ENCODE peak calls at places on chromosomes 6 and 20, in four cellular contexts. One of them, this sample, is unnamed.
A peak's percentile ranks its signal among the peaks of the same experiment; 100 is the strongest.

GRCh38 chr6:35757461-35758123 is 18.8 kb upstream of the CLPSL2 start:
- DNase-seq in tibial nerve: no peak
- DNase-seq in left lung: no peak
- DNase-seq in CD8-positive, alpha-beta T cell: no peak
- DNase-seq in this sample: peak; percentile 38

GRCh38 chr6:40922281-40922680 is 116.7 kb downstream of the UNC5CL start:
- DNase-seq in tibial nerve: no peak
- DNase-seq in left lung: no peak
- DNase-seq in CD8-positive, alpha-beta T cell: no peak
- DNase-seq in this sample: peak; percentile 32

GRCh38 chr6:121581327-121581726 is 145.9 kb downstream of the GJA1 start:
- DNase-seq in tibial nerve: no peak
- DNase-seq in left lung: no peak
- DNase-seq in CD8-positive, alpha-beta T cell: no peak
- DNase-seq in this sample: no peak

GRCh38 chr6:4271761-4272505 is 136.6 kb upstream of the ECI2 start:
- DNase-seq in tibial nerve: no peak
- DNase-seq in left lung: no peak
- DNase-seq in CD8-positive, alpha-beta T cell: no peak
- DNase-seq in this sample: no peak

GRCh38 chr20:32570401-32571190 is 14.5 kb downstream of the NOL4L start:
- DNase-seq in tibial nerve: no peak
- DNase-seq in left lung: no peak
- DNase-seq in CD8-positive, alpha-beta T cell: no peak
- DNase-seq in this sample: no peak

GRCh38 chr6:92586236-92586977 is 833.0 kb downstream of the EPHA7 start:
- DNase-seq in tibial nerve: no peak
- DNase-seq in left lung: no peak
- DNase-seq in CD8-positive, alpha-beta T cell: no peak
- DNase-seq in this sample: no peak

GRCh38 chr6:25717856-25718740 is 36.4 kb upstream of the SLC17A4 start:
- DNase-seq in tibial nerve: no peak
- DNase-seq in left lung: no peak
- DNase-seq in CD8-positive, alpha-beta T cell: no peak
- DNase-seq in this sample: peak; percentile 42

GRCh38 chr20:41141153-41141815 is 3.9 kb downstream of the PLCG1 start:
- DNase-seq in tibial nerve: peak; percentile 62
- DNase-seq in left lung: peak; percentile 33
- DNase-seq in CD8-positive, alpha-beta T cell: no peak
- DNase-seq in this sample: no peak

GRCh38 chr6:40798069-40798770 is 211.1 kb upstream of the LRFN2 start:
- DNase-seq in tibial nerve: no peak
- DNase-seq in left lung: no peak
- DNase-seq in CD8-positive, alpha-beta T cell: no peak
- DNase-seq in this sample: no peak

GRCh38 chr6:143516700-143517446 is 5.4 kb upstream of the FUCA2 start:
- DNase-seq in tibial nerve: no peak
- DNase-seq in left lung: no peak
- DNase-seq in CD8-positive, alpha-beta T cell: no peak
- DNase-seq in this sample: no peak

GRCh38 chr6:43497129-43497396 is 13.1 kb downstream of the LRRC73 start:
- DNase-seq in tibial nerve: no peak
- DNase-seq in left lung: no peak
- DNase-seq in CD8-positive, alpha-beta T cell: no peak
- DNase-seq in this sample: no peak

GRCh38 chr20:45924391-45925261 is 9.9 kb upstream of the PCIF1 start:
- DNase-seq in tibial nerve: peak; percentile 41
- DNase-seq in left lung: no peak
- DNase-seq in CD8-positive, alpha-beta T cell: no peak
- DNase-seq in this sample: no peak

GRCh38 chr20:34570859-34571306 is 12.4 kb downstream of the MAP1LC3A start:
- DNase-seq in tibial nerve: no peak
- DNase-seq in left lung: no peak
- DNase-seq in CD8-positive, alpha-beta T cell: no peak
- DNase-seq in this sample: peak; percentile 67

GRCh38 chr6:20400476-20401402 is 940 bp upstream of the E2F3 start:
- DNase-seq in tibial nerve: peak; percentile 20
- DNase-seq in left lung: peak; percentile 79
- DNase-seq in CD8-positive, alpha-beta T cell: no peak
- DNase-seq in this sample: peak; percentile 65

GRCh38 chr6:56091159-56091869 is 156.1 kb downstream of the COL21A1 start:
- DNase-seq in tibial nerve: no peak
- DNase-seq in left lung: no peak
- DNase-seq in CD8-positive, alpha-beta T cell: no peak
- DNase-seq in this sample: peak; percentile 89

GRCh38 chr6:37303891-37304503 is 46.1 kb upstream of the TMEM217 start:
- DNase-seq in tibial nerve: no peak
- DNase-seq in left lung: no peak
- DNase-seq in CD8-positive, alpha-beta T cell: no peak
- DNase-seq in this sample: peak; percentile 64

GRCh38 chr20:41394931-41395668 is 28.5 kb upstream of the EMILIN3 start:
- DNase-seq in tibial nerve: peak; percentile 59
- DNase-seq in left lung: no peak
- DNase-seq in CD8-positive, alpha-beta T cell: no peak
- DNase-seq in this sample: no peak

GRCh38 chr20:35503841-35504460 is 25.5 kb downstream of the C20orf173 start:
- DNase-seq in tibial nerve: no peak
- DNase-seq in left lung: no peak
- DNase-seq in CD8-positive, alpha-beta T cell: no peak
- DNase-seq in this sample: no peak

GRCh38 chr6:108557494-108558371 is 3.0 kb upstream of the FOXO3 start:
- DNase-seq in tibial nerve: peak; percentile 65
- DNase-seq in left lung: peak; percentile 43
- DNase-seq in CD8-positive, alpha-beta T cell: peak; percentile 67
- DNase-seq in this sample: peak; percentile 76

GRCh38 chr6:157503018-157503747 is 122.2 kb downstream of the ZDHHC14 start:
- DNase-seq in tibial nerve: no peak
- DNase-seq in left lung: no peak
- DNase-seq in CD8-positive, alpha-beta T cell: no peak
- DNase-seq in this sample: no peak

GRCh38 chr20:11890331-11891080 is 27.2 kb upstream of the BTBD3 start:
- DNase-seq in tibial nerve: peak; percentile 61
- DNase-seq in left lung: peak; percentile 93
- DNase-seq in CD8-positive, alpha-beta T cell: no peak
- DNase-seq in this sample: peak; percentile 90

GRCh38 chr6:36938536-36938935 is 16.0 kb upstream of the PI16 start:
- DNase-seq in tibial nerve: no peak
- DNase-seq in left lung: no peak
- DNase-seq in CD8-positive, alpha-beta T cell: no peak
- DNase-seq in this sample: peak; percentile 86

GRCh38 chr6:35754452-35755321 is 17.9 kb downstream of the ARMC12 start:
- DNase-seq in tibial nerve: no peak
- DNase-seq in left lung: no peak
- DNase-seq in CD8-positive, alpha-beta T cell: no peak
- DNase-seq in this sample: peak; percentile 30

GRCh38 chr6:3960754-3961361 is 111.7 kb downstream of the FAM50B start:
- DNase-seq in tibial nerve: no peak
- DNase-seq in left lung: no peak
- DNase-seq in CD8-positive, alpha-beta T cell: no peak
- DNase-seq in this sample: peak; percentile 12

GRCh38 chr6:42454428-42454791 is 2.7 kb upstream of the TRERF1 start:
- DNase-seq in tibial nerve: no peak
- DNase-seq in left lung: peak; percentile 34
- DNase-seq in CD8-positive, alpha-beta T cell: no peak
- DNase-seq in this sample: peak; percentile 25

GRCh38 chr6:34295721-34296120 is 46.9 kb upstream of the SMIM29 start:
- DNase-seq in tibial nerve: no peak
- DNase-seq in left lung: no peak
- DNase-seq in CD8-positive, alpha-beta T cell: no peak
- DNase-seq in this sample: no peak

DNA sequence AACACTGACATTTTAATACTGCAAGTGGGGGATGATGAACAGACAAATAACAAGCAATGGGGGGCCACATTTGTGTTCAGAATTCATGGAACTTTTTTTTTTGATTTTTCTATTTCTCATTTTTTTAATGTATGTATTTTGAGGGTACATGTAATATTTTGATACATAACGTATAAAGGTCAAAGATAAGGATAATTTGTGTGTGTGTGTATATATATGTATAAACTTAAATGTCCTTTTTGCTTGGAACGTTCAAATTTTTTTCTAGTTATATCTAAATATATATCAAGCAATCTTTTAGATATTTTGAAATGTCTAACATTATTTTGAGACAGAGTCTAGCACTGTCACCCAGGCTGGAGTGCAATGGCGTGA is 12.3 kb upstream of the ZNF311 start:
- DNase-seq in tibial nerve: no peak
- DNase-seq in left lung: no peak
- DNase-seq in CD8-positive, alpha-beta T cell: no peak
- DNase-seq in this sample: no peak
- TF ChIP-seq CTCF in tibial nerve: no peak
- TF ChIP-seq CTCF in left lung: no peak
- TF ChIP-seq CTCF in CD8-positive, alpha-beta T cell: no peak
- TF ChIP-seq CTCF in this sample: no peak

GRCh38 chr6:117498159-117498558 is 15.7 kb downstream of the DCBLD1 start:
- DNase-seq in tibial nerve: no peak
- DNase-seq in left lung: no peak
- DNase-seq in CD8-positive, alpha-beta T cell: no peak
- DNase-seq in this sample: peak; percentile 74
- H3K4me3 ChIP-seq in tibial nerve: no peak overlapping the region
- H3K4me3 ChIP-seq in left lung: no peak overlapping the region
- H3K4me3 ChIP-seq in CD8-positive, alpha-beta T cell: no peak overlapping the region
- H3K4me3 ChIP-seq in this sample: no peak overlapping the region

GRCh38 chr6:709471-710056 is 16.6 kb upstream of the EXOC2 start:
- DNase-seq in tibial nerve: no peak
- DNase-seq in left lung: no peak
- DNase-seq in CD8-positive, alpha-beta T cell: no peak
- DNase-seq in this sample: no peak

GRCh38 chr6:711925-712324 is 19.0 kb upstream of the EXOC2 start:
- DNase-seq in tibial nerve: no peak
- DNase-seq in left lung: no peak
- DNase-seq in CD8-positive, alpha-beta T cell: no peak
- DNase-seq in this sample: no peak

GRCh38 chr6:713351-713750 is 20.4 kb upstream of the EXOC2 start:
- DNase-seq in tibial nerve: no peak
- DNase-seq in left lung: no peak
- DNase-seq in CD8-positive, alpha-beta T cell: no peak
- DNase-seq in this sample: no peak

GRCh38 chr6:712805-713204 is 19.9 kb upstream of the EXOC2 start:
- DNase-seq in tibial nerve: no peak
- DNase-seq in left lung: no peak
- DNase-seq in CD8-positive, alpha-beta T cell: no peak
- DNase-seq in this sample: no peak

DNA sequence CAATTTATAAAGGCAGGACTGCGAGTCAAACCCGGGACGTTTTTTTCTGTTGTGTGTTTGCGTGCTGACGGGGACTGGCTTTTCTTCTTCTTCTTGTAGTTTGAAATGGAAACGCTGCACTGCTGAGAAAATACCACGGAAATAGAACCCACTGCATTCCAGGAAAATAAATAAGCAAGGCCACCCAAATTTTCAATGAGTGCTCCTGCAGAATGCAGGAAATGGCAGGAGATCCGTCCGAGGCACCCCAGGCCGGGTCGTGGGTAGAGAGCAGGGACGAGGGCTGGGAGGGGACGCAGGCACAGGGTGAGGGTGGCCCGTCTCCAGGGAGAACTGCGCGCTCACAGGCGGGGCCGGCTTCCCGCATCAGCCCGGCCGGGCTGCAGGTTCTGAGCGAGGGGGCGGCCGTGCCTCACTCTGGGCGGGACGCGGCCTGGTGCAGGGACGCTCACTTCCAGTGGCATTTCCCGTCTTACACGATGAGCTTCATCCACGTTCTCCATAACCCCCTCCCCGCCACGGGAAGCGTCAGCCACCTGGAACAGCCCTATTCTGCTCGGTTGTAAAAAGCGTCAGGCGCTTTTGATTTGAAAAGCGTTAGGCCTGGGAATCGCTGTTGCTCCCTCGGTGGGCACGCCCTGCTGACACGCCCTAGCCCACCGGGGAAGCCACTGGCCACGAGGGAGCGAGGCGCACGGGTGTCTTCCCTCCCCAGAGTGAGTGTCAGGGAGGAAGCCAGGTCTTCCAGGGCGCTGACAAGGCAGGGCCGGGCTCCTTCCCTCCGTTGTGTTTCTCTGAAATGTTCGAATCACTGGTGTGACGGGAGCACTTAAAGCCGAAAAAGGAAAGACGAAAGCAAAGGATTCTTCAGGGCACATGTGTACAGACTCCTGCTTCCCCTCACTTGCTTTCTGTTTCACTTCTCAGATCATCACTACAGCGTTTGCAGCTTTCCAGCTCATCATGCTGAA is 17.9 kb upstream of the EXOC2 start:
- DNase-seq in tibial nerve: no peak
- DNase-seq in left lung: peak; percentile 63
- DNase-seq in CD8-positive, alpha-beta T cell: peak; percentile 5
- DNase-seq in this sample: peak; percentile 55
- TF ChIP-seq CTCF in tibial nerve: no peak
- TF ChIP-seq CTCF in left lung: no peak
- TF ChIP-seq CTCF in CD8-positive, alpha-beta T cell: no peak
- TF ChIP-seq CTCF in this sample: no peak

GRCh38 chr20:14332796-14333345 is 4.5 kb downstream of the FLRT3 start:
- DNase-seq in tibial nerve: no peak
- DNase-seq in left lung: no peak
- DNase-seq in CD8-positive, alpha-beta T cell: no peak
- DNase-seq in this sample: no peak
- H3K4me3 ChIP-seq in tibial nerve: no peak overlapping the region
- H3K4me3 ChIP-seq in left lung: peak overlapping the region; percentile 37
- H3K4me3 ChIP-seq in CD8-positive, alpha-beta T cell: no peak overlapping the region
- H3K4me3 ChIP-seq in this sample: peak overlapping the region; percentile 93

GRCh38 chr6:127550403-127550802 is 26.6 kb upstream of the C6orf58 start:
- DNase-seq in tibial nerve: no peak
- DNase-seq in left lung: no peak
- DNase-seq in CD8-positive, alpha-beta T cell: no peak
- DNase-seq in this sample: peak; percentile 58

GRCh38 chr6:127547909-127548649 is 28.9 kb upstream of the C6orf58 start:
- DNase-seq in tibial nerve: no peak
- DNase-seq in left lung: no peak
- DNase-seq in CD8-positive, alpha-beta T cell: no peak
- DNase-seq in this sample: peak; percentile 5

DNA sequence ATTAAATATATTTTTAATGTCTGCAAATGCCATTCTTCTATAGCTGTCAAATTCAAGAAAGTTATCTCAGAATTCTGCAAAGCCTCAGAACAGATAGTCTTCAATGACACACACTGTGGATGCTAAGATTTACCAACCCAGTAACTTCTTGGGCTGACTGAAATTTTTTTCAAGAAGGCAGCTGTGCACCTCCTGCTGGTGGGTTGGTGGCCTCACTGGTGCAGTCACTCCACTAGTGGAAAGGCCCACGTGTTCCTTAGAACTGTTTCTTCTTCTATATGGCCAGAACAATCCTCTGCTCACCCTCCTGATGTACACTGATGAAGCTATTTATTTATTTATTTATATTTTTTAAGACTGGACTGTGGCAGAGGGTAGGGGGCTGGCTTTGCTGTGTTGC is 28.1 kb upstream of the MTCL3 start:
- DNase-seq in tibial nerve: no peak
- DNase-seq in left lung: no peak
- DNase-seq in CD8-positive, alpha-beta T cell: no peak
- DNase-seq in this sample: peak; percentile 9
- TF ChIP-seq CTCF in tibial nerve: no peak
- TF ChIP-seq CTCF in left lung: peak; percentile 9
- TF ChIP-seq CTCF in CD8-positive, alpha-beta T cell: no peak
- TF ChIP-seq CTCF in this sample: peak; percentile 27